ENCODE peak calls at places on chromosome 19, in ten cellular contexts. N is ascending aorta; V is AG10803; D is RPMI8226; S is stimulated activated CD8-positive, alpha-beta memory T cell treated with anti-CD3 and anti-CD28 coated beads, Interleukin-15, amount 100 ng/mL, for 1 hour; A is memory B cell; U is non-pigmented ciliary epithelial cell; H is GM12891; C is fibroblast of gingiva; B is Calu3. W is an unnamed sample.

GRCh38 chr19:11096210-11096841 is 7.1 kb downstream of the LDLR start:
- DNase-seq in V (peak), A (no peak), U (peak), D (no peak), S (no peak), B (no peak), N (no peak), C (peak), H (no peak), W (peak)

GRCh38 chr19:34345934-34346333 is 19.1 kb upstream of the GPI start:
- DNase-seq in C (peak), D (peak), N (no peak), U (no peak), A (peak), H (peak), S (peak), V (peak), B (peak), W (peak)

GRCh38 chr19:11971045-11971444 is 6.2 kb downstream of the ZNF763 start:
- DNase-seq in C (no peak), S (no peak), B (no peak), A (no peak), D (no peak), H (no peak), N (no peak), U (no peak), V (no peak), W (no peak)

GRCh38 chr19:41261474-41262190 is 2.5 kb upstream of the HNRNPUL1 start:
- DNase-seq in S (no peak), C (no peak), V (no peak), N (no peak), H (no peak), U (no peak), A (peak), B (no peak), D (no peak), W (no peak)

GRCh38 chr19:6038634-6039405 is 60.9 kb upstream of the RANBP3 start:
- DNase-seq in H (peak), B (no peak), N (no peak), D (no peak), V (no peak), C (peak), U (no peak), S (no peak), A (no peak), W (peak)

GRCh38 chr19:44212865-44213346 is 574 bp downstream of the ZNF227 start:
- DNase-seq in D (no peak), B (no peak), N (no peak), A (no peak), V (peak), C (no peak), U (no peak), H (no peak), S (no peak), W (no peak)

GRCh38 chr19:29117926-29118325 is 95.0 kb downstream of the UQCRFS1 start:
- DNase-seq in B (no peak), H (no peak), D (no peak), U (no peak), V (no peak), S (no peak), N (no peak), A (no peak), C (no peak), W (no peak)

GRCh38 chr19:3275583-3276340 is 51.3 kb downstream of the CELF5 start:
- DNase-seq in C (peak), D (peak), S (peak), V (peak), U (peak), B (peak), A (peak), N (no peak), H (peak), W (peak)

GRCh38 chr19:38667552-38668205 is 20.2 kb downstream of the ACTN4 start:
- DNase-seq in H (no peak), S (no peak), V (peak), B (no peak), C (peak), D (no peak), N (no peak), U (peak), A (no peak), W (no peak)

GRCh38 chr19:3548594-3548993 is 8.8 kb downstream of the MFSD12 start:
- DNase-seq in V (no peak), N (no peak), D (no peak), C (no peak), H (no peak), U (no peak), S (no peak), B (no peak), A (no peak), W (no peak)

GRCh38 chr19:4064073-4064550 is 2.6 kb downstream of the ZBTB7A start:
- DNase-seq in S (no peak), D (no peak), U (no peak), N (no peak), B (no peak), A (no peak), V (no peak), H (no peak), C (peak), W (no peak)

GRCh38 chr19:19405919-19406877 is 723 bp downstream of the GATAD2A start:
- DNase-seq in D (peak), U (no peak), V (peak), B (peak), A (peak), N (no peak), S (no peak), C (peak), H (no peak), W (peak)

W was measured in stimulated activated naive CD8-positive, alpha-beta T cell treated with anti-CD3 and anti-CD28 coated beads, Interleukin-15, Interleukin-2, amounts not matched to agents 100 U/mL and 50 U/mL, for 24 hours.